ENCODE peak calls at places on chromosomes 12 and 14, in ten cellular contexts. N, U, G, K, D, R, M, C, T and Y are unnamed samples.

GRCh38 chr12:57158186-57158585 is 10.8 kb upstream of the LRP1-AS start:
- DNase-seq in N (no peak), U (no peak), G (no peak), K (no peak), D (no peak), R (no peak), M (no peak), C (no peak), T (no peak), Y (no peak)

GRCh38 chr12:42182394-42182793 is 37.7 kb upstream of the GXYLT1 start:
- DNase-seq in N (no peak), U (no peak), G (no peak), K (no peak), D (no peak), R (no peak), M (no peak), C (no peak), T (no peak), Y (no peak)

GRCh38 chr14:56487761-56488160 is 91.8 kb upstream of the TMEM260 start:
- DNase-seq in N (no peak), U (no peak), G (no peak), K (no peak), D (no peak), R (no peak), M (no peak), C (peak), T (no peak), Y (no peak)

GRCh38 chr12:1875608-1876007 is 42.8 kb downstream of the CACNA2D4 start:
- DNase-seq in N (no peak), U (no peak), G (no peak), K (no peak), D (no peak), R (no peak), M (no peak), C (no peak), T (no peak), Y (no peak)

GRCh38 chr14:31716208-31716607 is 155.0 kb downstream of the NUBPL start:
- DNase-seq in N (no peak), U (no peak), G (no peak), K (no peak), D (no peak), R (no peak), M (no peak), C (no peak), T (no peak), Y (no peak)

GRCh38 chr12:122309564-122310121 is 43.3 kb upstream of the VPS33A start:
- DNase-seq in N (no peak), U (no peak), G (no peak), K (no peak), D (no peak), R (no peak), M (no peak), C (no peak), T (no peak), Y (no peak)

GRCh38 chr12:6745751-6746525 is 7.0 kb downstream of the MLF2 start:
- DNase-seq in N (no peak), U (no peak), G (no peak), K (peak), D (no peak), R (peak), M (no peak), C (no peak), T (no peak), Y (no peak)

GRCh38 chr12:47797432-47797831 is 22.3 kb downstream of the HDAC7 start:
- DNase-seq in N (no peak), U (no peak), G (peak), K (no peak), D (no peak), R (peak), M (no peak), C (no peak), T (no peak), Y (no peak)

GRCh38 chr12:88309546-88309945 is 167.4 kb downstream of the TMTC3 start:
- DNase-seq in N (no peak), U (no peak), G (no peak), K (no peak), D (no peak), R (no peak), M (no peak), C (peak), T (no peak), Y (no peak)

GRCh38 chr12:31590730-31591307 is at the start of gene DENND5B:
- DNase-seq in N (peak), U (peak), G (peak), K (no peak), D (no peak), R (peak), M (peak), C (no peak), T (peak), Y (no peak)

GRCh38 chr12:113098428-113099028 is 37.0 kb downstream of the RASAL1 start:
- DNase-seq in N (peak), U (peak), G (peak), K (peak), D (peak), R (peak), M (peak), C (peak), T (peak), Y (peak)

GRCh38 chr12:39620664-39621658 is 1.4 kb upstream of the ABCD2 start:
- DNase-seq in N (no peak), U (no peak), G (peak), K (peak), D (peak), R (peak), M (no peak), C (no peak), T (no peak), Y (peak)

GRCh38 chr14:89013698-89014569 is 189.5 kb downstream of the TTC8 start:
- DNase-seq in N (no peak), U (peak), G (no peak), K (no peak), D (no peak), R (no peak), M (no peak), C (no peak), T (no peak), Y (no peak)

GRCh38 chr12:90572778-90573177 is 382.2 kb downstream of the CCER1 start:
- DNase-seq in N (no peak), U (no peak), G (no peak), K (no peak), D (no peak), R (no peak), M (no peak), C (no peak), T (no peak), Y (no peak)

GRCh38 chr12:31005256-31005943 is 68.3 kb upstream of the DDX11 start:
- DNase-seq in N (no peak), U (no peak), G (no peak), K (no peak), D (no peak), R (no peak), M (no peak), C (no peak), T (peak), Y (no peak)

GRCh38 chr12:72072613-72073212 is 134.1 kb downstream of the TPH2 start:
- DNase-seq in N (no peak), U (no peak), G (no peak), K (no peak), D (no peak), R (no peak), M (no peak), C (no peak), T (no peak), Y (no peak)

GRCh38 chr12:55845349-55845748 is 2.6 kb upstream of the MMP19 start:
- DNase-seq in N (no peak), U (no peak), G (no peak), K (no peak), D (no peak), R (no peak), M (no peak), C (no peak), T (peak), Y (no peak)

GRCh38 chr12:48281811-48282210 is 68.9 kb downstream of the ZNF641 start:
- DNase-seq in N (no peak), U (no peak), G (no peak), K (no peak), D (no peak), R (no peak), M (no peak), C (no peak), T (no peak), Y (no peak)

GRCh38 chr12:66960704-66961690 is 282.1 kb upstream of the GRIP1 start:
- DNase-seq in N (no peak), U (no peak), G (no peak), K (no peak), D (no peak), R (no peak), M (no peak), C (no peak), T (no peak), Y (no peak)

GRCh38 chr12:19520646-19521045 is 81.4 kb downstream of the AEBP2 start:
- DNase-seq in N (no peak), U (no peak), G (no peak), K (no peak), D (no peak), R (no peak), M (no peak), C (no peak), T (no peak), Y (no peak)

GRCh38 chr12:57722716-57723629 is 15.6 kb downstream of the AGAP2 start:
- DNase-seq in N (no peak), U (peak), G (no peak), K (no peak), D (no peak), R (peak), M (no peak), C (no peak), T (no peak), Y (no peak)

GRCh38 chr12:132342322-132342721 is 12.9 kb upstream of the GALNT9 start:
- DNase-seq in N (no peak), U (no peak), G (no peak), K (no peak), D (no peak), R (no peak), M (no peak), C (no peak), T (no peak), Y (no peak)

GRCh38 chr14:105490318-105490571 is 801 bp upstream of the TEDC1 start:
- DNase-seq in N (peak), U (no peak), G (no peak), K (no peak), D (no peak), R (no peak), M (peak), C (no peak), T (no peak), Y (no peak)

GRCh38 chr12:52794479-52795331 is 1.2 kb downstream of the KRT3 start:
- DNase-seq in N (no peak), U (no peak), G (no peak), K (no peak), D (no peak), R (no peak), M (no peak), C (no peak), T (no peak), Y (no peak)

GRCh38 chr12:40015360-40015759 is 90.5 kb downstream of the SLC2A13 start:
- DNase-seq in N (no peak), U (no peak), G (no peak), K (no peak), D (no peak), R (no peak), M (no peak), C (no peak), T (no peak), Y (no peak)

GRCh38 chr12:54428050-54429013 is 9.3 kb upstream of the ITGA5 start:
- DNase-seq in N (no peak), U (no peak), G (no peak), K (no peak), D (no peak), R (no peak), M (no peak), C (peak), T (peak), Y (no peak)

GRCh38 chr12:104680506-104680905 is 223.8 kb downstream of the CHST11 start:
- DNase-seq in N (no peak), U (no peak), G (no peak), K (no peak), D (no peak), R (no peak), M (no peak), C (no peak), T (no peak), Y (no peak)

GRCh38 chr14:77681196-77682157 is 26.3 kb downstream of the ALKBH1 start:
- DNase-seq in N (no peak), U (no peak), G (no peak), K (no peak), D (no peak), R (no peak), M (no peak), C (no peak), T (no peak), Y (no peak)

GRCh38 chr12:119857036-119857435 is 20.1 kb downstream of the CIT start:
- DNase-seq in N (no peak), U (no peak), G (no peak), K (no peak), D (no peak), R (no peak), M (no peak), C (no peak), T (no peak), Y (no peak)

GRCh38 chr12:44717612-44718011 is 158.5 kb downstream of the NELL2 start:
- DNase-seq in N (no peak), U (no peak), G (no peak), K (no peak), D (no peak), R (no peak), M (no peak), C (no peak), T (no peak), Y (no peak)

GRCh38 chr14:59254146-59254910 is 65.9 kb downstream of the DAAM1 start:
- DNase-seq in N (peak), U (no peak), G (no peak), K (no peak), D (no peak), R (no peak), M (peak), C (peak), T (peak), Y (no peak)

GRCh38 chr14:65910108-65910507 is 497.6 kb downstream of the FUT8 start:
- DNase-seq in N (no peak), U (no peak), G (no peak), K (no peak), D (no peak), R (no peak), M (no peak), C (peak), T (no peak), Y (no peak)

GRCh38 chr12:128852026-128852725 is 1.1 kb upstream of the GLT1D1 start:
- DNase-seq in N (no peak), U (no peak), G (no peak), K (no peak), D (no peak), R (no peak), M (no peak), C (no peak), T (peak), Y (no peak)

GRCh38 chr12:67813509-67813908 is 165.0 kb downstream of the DYRK2 start:
- DNase-seq in N (no peak), U (no peak), G (no peak), K (no peak), D (no peak), R (no peak), M (no peak), C (no peak), T (no peak), Y (no peak)

GRCh38 chr14:51581017-51581881 is 70.5 kb upstream of the FRMD6 start:
- DNase-seq in N (no peak), U (no peak), G (no peak), K (no peak), D (no peak), R (no peak), M (no peak), C (no peak), T (no peak), Y (no peak)

GRCh38 chr14:93381644-93382043 is 34.7 kb downstream of the COX8C start:
- DNase-seq in N (no peak), U (no peak), G (no peak), K (no peak), D (no peak), R (no peak), M (no peak), C (no peak), T (no peak), Y (no peak)

GRCh38 chr14:20662968-20663731 is 21.2 kb upstream of the RNASE4 start:
- DNase-seq in N (peak), U (no peak), G (peak), K (peak), D (peak), R (peak), M (no peak), C (no peak), T (peak), Y (peak)